ENCODE peak calls at places on chromosome 17, in eight cellular contexts. P is right lobe of liver, B is tibial nerve, J is A549, S is ovary, D is esophagus squamous epithelium, X is heart left ventricle, W is uterus. Q is an unnamed sample.

GRCh38 chr17:76538281-76538931 is 897 bp upstream of the CYGB start:
- DNase-seq in W (no peak), P (no peak), X (no peak), J (no peak), S (no peak), B (no peak), D (no peak), Q (peak; percentile 25)

GRCh38 chr17:58336456-58337094 is 8.0 kb upstream of the TSPOAP1 start:
- DNase-seq in P (no peak), X (no peak), W (no peak), S (no peak), B (no peak), D (no peak), J (no peak), Q (peak; percentile 86)

GRCh38 chr17:74682028-74682427 is 30.7 kb downstream of the CD300LF start:
- DNase-seq in P (no peak), B (no peak), J (no peak), X (no peak), W (no peak), D (no peak), S (no peak), Q (no peak)

GRCh38 chr17:36647598-36647997 is 46.2 kb downstream of the MRM1 start:
- DNase-seq in P (no peak), B (no peak), D (no peak), X (no peak), W (no peak), S (no peak), J (no peak), Q (no peak)

GRCh38 chr17:61406871-61407210 is 7.2 kb downstream of the TBX2 start:
- DNase-seq in S (no peak), B (no peak), X (no peak), J (no peak), P (no peak), W (no peak), D (no peak), Q (peak; percentile 11)

GRCh38 chr17:64694207-64694606 is 32.1 kb upstream of the SMURF2 start:
- DNase-seq in P (peak; percentile 78), X (no peak), D (no peak), W (peak; percentile 57), J (peak; percentile 66), S (no peak), B (peak; percentile 50), Q (peak; percentile 95)

GRCh38 chr17:83200746-83201145 is 121.3 kb downstream of the METRNL start:
- DNase-seq in D (no peak), B (peak; percentile 4), X (peak; percentile 71), W (no peak), J (no peak), P (peak; percentile 46), S (peak; percentile 42), Q (peak; percentile 13)

GRCh38 chr17:72333570-72333969 is 212.8 kb downstream of the SOX9 start:
- DNase-seq in X (no peak), W (no peak), B (no peak), S (no peak), D (no peak), P (no peak), J (no peak), Q (no peak)

GRCh38 chr17:50593321-50593720 is 32.8 kb downstream of the CACNA1G start:
- DNase-seq in J (no peak), B (no peak), P (no peak), X (no peak), D (no peak), S (no peak), W (no peak), Q (no peak)

GRCh38 chr17:83192161-83192788 is 112.9 kb downstream of the METRNL start:
- DNase-seq in J (no peak), S (peak; percentile 38), W (peak; percentile 11), X (peak; percentile 52), P (peak; percentile 42), D (no peak), B (peak; percentile 84), Q (no peak)

GRCh38 chr17:14775761-14776492 is 475.0 kb downstream of the HS3ST3B1 start:
- DNase-seq in D (no peak), S (no peak), X (no peak), W (no peak), P (no peak), J (no peak), B (no peak), Q (no peak)

GRCh38 chr17:35082073-35082657 is 18.7 kb upstream of the RFFL start:
- DNase-seq in P (no peak), W (no peak), J (no peak), X (no peak), D (no peak), S (no peak), B (no peak), Q (peak; percentile 32)

GRCh38 chr17:74898376-74898946 is 5.0 kb upstream of the FADS6 start:
- DNase-seq in J (no peak), W (no peak), P (no peak), S (no peak), D (no peak), B (no peak), X (no peak), Q (no peak)

GRCh38 chr17:41539979-41540701 is 12.0 kb upstream of the KRT19 start:
- DNase-seq in J (no peak), B (no peak), D (no peak), P (no peak), W (no peak), S (no peak), X (no peak), Q (no peak)
- H3K4me1 ChIP-seq in J (peaks cover 27% of the 10 kb centered on the region), B (no peaks in the 10 kb centered on the region), D (peaks cover 17% of the 10 kb centered on the region), P (no peaks in the 10 kb centered on the region), W (no peaks in the 10 kb centered on the region), S (no peaks in the 10 kb centered on the region), X (no peaks in the 10 kb centered on the region), Q (no peaks in the 10 kb centered on the region)

DNA sequence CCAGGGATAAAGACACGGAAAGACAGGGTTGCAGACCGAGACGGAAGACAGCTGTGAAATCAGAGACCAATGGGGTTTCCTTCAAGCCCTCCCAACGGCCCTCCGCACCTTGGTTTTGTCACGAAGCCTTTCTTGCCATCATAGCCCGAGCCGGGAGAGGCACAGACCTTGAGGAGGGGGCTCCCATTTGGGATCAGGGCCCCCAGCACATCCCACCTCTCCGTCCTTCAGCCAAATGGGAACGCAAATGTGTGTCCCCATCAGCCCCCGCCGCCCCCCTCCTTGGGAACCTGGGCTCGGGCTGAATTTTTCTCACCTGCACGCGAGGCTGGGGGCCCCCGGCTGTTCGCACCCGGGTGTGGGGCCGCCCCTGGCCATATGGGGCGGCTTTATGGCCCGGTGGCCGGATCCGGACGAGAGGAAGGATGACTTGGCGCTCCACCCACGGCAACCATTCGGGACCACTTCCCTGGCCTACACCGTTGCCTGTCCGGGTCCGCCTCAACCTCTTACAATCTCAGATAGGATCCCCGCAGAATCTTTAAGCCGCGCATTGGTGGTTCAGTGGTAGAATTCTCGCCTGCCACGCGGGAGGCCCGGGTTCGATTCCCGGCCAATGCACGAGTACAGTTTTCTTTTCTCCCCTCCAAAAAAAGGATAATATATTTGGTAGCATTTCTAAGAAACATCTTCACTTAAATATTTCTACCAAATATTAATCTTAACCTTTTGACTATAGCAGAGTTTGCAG is 1.5 kb upstream of the HES7 start:
- DNase-seq in W (peak; percentile 90), P (peak; percentile 79), X (no peak), S (peak; percentile 89), B (peak; percentile 97), J (peak; percentile 84), D (no peak), Q (peak; percentile 88)
- TF ChIP-seq POLR2A in W (no peak), P (no peak), X (no peak), S (peak; percentile 19), B (no peak), J (no peak), D (no peak), Q (no peak)

DNA sequence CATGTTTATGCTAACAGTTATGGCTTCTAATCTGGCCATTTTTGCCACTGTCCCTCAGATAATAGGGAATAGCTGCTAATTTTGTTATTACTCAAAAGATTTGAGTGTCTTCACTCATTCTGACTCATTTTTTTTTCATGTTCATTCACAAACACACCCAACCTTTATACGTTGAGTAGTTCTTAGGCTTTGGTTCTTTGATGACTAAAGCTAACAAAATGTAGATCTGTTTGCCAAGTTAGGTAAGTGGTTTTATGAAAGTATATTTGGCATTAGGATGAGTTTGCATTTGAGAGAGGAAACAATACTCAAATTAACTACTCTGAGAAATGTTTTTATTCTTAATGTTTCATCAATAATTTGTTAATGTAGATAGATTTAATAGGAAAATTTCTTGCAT is 3.7 kb downstream of the MAP2K4 start:
- DNase-seq in J (peak; percentile 71), W (no peak), P (no peak), X (no peak), B (no peak), D (no peak), S (no peak), Q (no peak)
- H3K4me1 ChIP-seq in J (peaks cover 44% of the 10 kb centered on the region), W (no peaks in the 10 kb centered on the region), P (no peaks in the 10 kb centered on the region), X (no peaks in the 10 kb centered on the region), B (peaks cover 14% of the 10 kb centered on the region), D (peaks cover 34% of the 10 kb centered on the region), S (peaks cover 4% of the 10 kb centered on the region), Q (peaks cover 12% of the 10 kb centered on the region)

GRCh38 chr17:42772945-42773289 is 332 bp upstream of the VPS25 start:
- DNase-seq in S (no peak), D (no peak), P (no peak), W (no peak), J (no peak), X (no peak), B (no peak), Q (no peak)

GRCh38 chr17:42774066-42774750 is 959 bp downstream of the VPS25 start:
- DNase-seq in D (no peak), P (no peak), J (no peak), X (no peak), W (no peak), B (no peak), S (no peak), Q (no peak)

GRCh38 chr17:42778570-42778969 is 1.8 kb upstream of the WNK4 start:
- DNase-seq in W (no peak), B (no peak), X (no peak), D (no peak), P (no peak), J (no peak), S (peak; percentile 3), Q (no peak)

GRCh38 chr17:42775534-42776098 is 2.4 kb downstream of the VPS25 start:
- DNase-seq in D (no peak), S (no peak), J (no peak), B (no peak), P (no peak), W (no peak), X (no peak), Q (no peak)

GRCh38 chr17:42773290-42774035 is at the start of gene VPS25:
- DNase-seq in X (peak; percentile 85), W (peak; percentile 73), J (peak; percentile 98), P (peak; percentile 81), S (peak; percentile 85), D (no peak), B (peak; percentile 77), Q (peak; percentile 76)
- TF ChIP-seq POLR2A in X (no peak), W (no peak), J (peak; percentile 96), P (peak; percentile 51), S (peak; percentile 75), D (peak; percentile 63), B (no peak), Q (no peak)

GRCh38 chr17:40610359-40610758 is 37.3 kb downstream of the SMARCE1 start:
- DNase-seq in D (no peak), B (no peak), X (no peak), W (no peak), S (no peak), P (no peak), J (no peak), Q (no peak)
- H3K4me1 ChIP-seq in D (no peaks in the 10 kb centered on the region), B (peaks cover under 1% of the 10 kb centered on the region), X (no peaks in the 10 kb centered on the region), W (no peaks in the 10 kb centered on the region), S (peaks cover 4% of the 10 kb centered on the region), P (no peaks in the 10 kb centered on the region), J (peaks cover 2% of the 10 kb centered on the region), Q (no peaks in the 10 kb centered on the region)